ENCODE peak calls at places on chromosomes 12 and 14, in eight cellular contexts. Z is endothelial cell of umbilical vein, R is mammary epithelial cell, P is fibroblast of lung, H is PC-3, O is neural progenitor cell, E is hepatocyte, M is GM23248. W is an unnamed sample.

GRCh38 chr14:78606111-78606510 is 435.9 kb downstream of the NRXN3 start:
- DNase-seq in Z (peak; percentile 84), R (peak; percentile 1), P (peak; percentile 91), H (no peak), O (no peak), E (no peak), M (peak; percentile 93), W (no peak)

GRCh38 chr14:56417173-56417572 is 162.4 kb upstream of the TMEM260 start:
- DNase-seq in Z (no peak), R (no peak), P (peak; percentile 32), H (no peak), O (no peak), E (no peak), M (no peak), W (no peak)

GRCh38 chr12:23817345-23817744 is 132.1 kb downstream of the SOX5 start:
- DNase-seq in Z (no peak), R (no peak), P (no peak), H (no peak), O (no peak), E (no peak), M (no peak), W (no peak)

GRCh38 chr12:10618338-10618987 is 5.1 kb upstream of the MAGOHB start:
- DNase-seq in Z (peak; percentile 34), R (peak; percentile 79), P (peak; percentile 89), H (peak; percentile 85), O (no peak), E (no peak), M (peak; percentile 89), W (no peak)

GRCh38 chr14:51236314-51236713 is 3.7 kb upstream of the TMX1 start:
- DNase-seq in Z (no peak), R (peak; percentile 60), P (peak; percentile 23), H (peak; percentile 55), O (no peak), E (no peak), M (no peak), W (no peak)

GRCh38 chr14:34179723-34180122 is 228.8 kb upstream of the EGLN3 start:
- DNase-seq in Z (no peak), R (no peak), P (no peak), H (peak; percentile 35), O (no peak), E (no peak), M (no peak), W (no peak)

GRCh38 chr12:17139926-17140325 is 534.0 kb upstream of the LMO3 start:
- DNase-seq in Z (no peak), R (no peak), P (no peak), H (peak; percentile 33), O (no peak), E (peak; percentile 26), M (no peak), W (no peak)

GRCh38 chr14:73739899-73740685 is 25.9 kb upstream of the PNMA1 start:
- DNase-seq in Z (no peak), R (no peak), P (no peak), H (no peak), O (no peak), E (peak; percentile 7), M (no peak), W (no peak)

GRCh38 chr12:87425942-87426554 is 603.2 kb downstream of the C12orf50 start:
- DNase-seq in Z (no peak), R (peak; percentile 85), P (peak; percentile 47), H (peak; percentile 84), O (no peak), E (no peak), M (no peak), W (peak; percentile 2)

GRCh38 chr12:50050410-50051280 is 6.8 kb upstream of the ASIC1 start:
- DNase-seq in Z (no peak), R (no peak), P (peak; percentile 60), H (no peak), O (peak; percentile 77), E (peak; percentile 76), M (peak; percentile 75), W (peak; percentile 78)

GRCh38 chr14:73140924-73141323 is 4.6 kb downstream of the PSEN1 start:
- DNase-seq in Z (no peak), R (no peak), P (no peak), H (no peak), O (no peak), E (no peak), M (no peak), W (no peak)

GRCh38 chr12:22935501-22935900 is 310.5 kb downstream of the ETNK1 start:
- DNase-seq in Z (no peak), R (peak; percentile 48), P (no peak), H (no peak), O (no peak), E (no peak), M (peak; percentile 8), W (no peak)

GRCh38 chr14:24075485-24076301 is 4.3 kb downstream of the CPNE6 start:
- DNase-seq in Z (no peak), R (no peak), P (no peak), H (no peak), O (no peak), E (no peak), M (no peak), W (no peak)

GRCh38 chr12:51811203-51811805 is 37.2 kb downstream of the FIGNL2 start:
- DNase-seq in Z (no peak), R (no peak), P (no peak), H (peak; percentile 8), O (no peak), E (no peak), M (no peak), W (no peak)

GRCh38 chr12:58916891-58917570 is 3.3 kb downstream of the LRIG3 start:
- DNase-seq in Z (peak; percentile 82), R (peak; percentile 58), P (peak; percentile 74), H (peak; percentile 17), O (peak; percentile 38), E (peak; percentile 52), M (peak; percentile 79), W (no peak)
- H3K4me3 ChIP-seq in Z (peak overlapping the region; percentile 99), R (peak overlapping the region; percentile 88), P (peak overlapping the region; percentile 95), H (peak overlapping the region; percentile 97), O (peak overlapping the region; percentile 86), E (peak overlapping the region; percentile 72), M (peak overlapping the region; percentile 95), W (no peak overlapping the region)

GRCh38 chr12:53004178-53004577 is 2.1 kb upstream of the EIF4B start:
- DNase-seq in Z (no peak), R (no peak), P (peak; percentile 24), H (peak; percentile 66), O (peak; percentile 56), E (no peak), M (peak; percentile 45), W (peak; percentile 65)

GRCh38 chr12:53005986-53006809 is at the start of gene EIF4B:
- DNase-seq in Z (peak; percentile 100), R (peak; percentile 99), P (peak; percentile 100), H (peak; percentile 99), O (peak; percentile 100), E (peak; percentile 100), M (peak; percentile 100), W (peak; percentile 100)

GRCh38 chr12:53006810-53007742 is 820 bp downstream of the EIF4B start:
- DNase-seq in Z (peak; percentile 67), R (peak; percentile 68), P (peak; percentile 57), H (peak; percentile 72), O (peak; percentile 88), E (peak; percentile 92), M (peak; percentile 86), W (peak; percentile 89)

GRCh38 chr12:53004582-53004981 is 1.7 kb upstream of the EIF4B start:
- DNase-seq in Z (no peak), R (no peak), P (peak; percentile 12), H (no peak), O (peak; percentile 56), E (peak; percentile 39), M (peak; percentile 25), W (peak; percentile 49)

DNA sequence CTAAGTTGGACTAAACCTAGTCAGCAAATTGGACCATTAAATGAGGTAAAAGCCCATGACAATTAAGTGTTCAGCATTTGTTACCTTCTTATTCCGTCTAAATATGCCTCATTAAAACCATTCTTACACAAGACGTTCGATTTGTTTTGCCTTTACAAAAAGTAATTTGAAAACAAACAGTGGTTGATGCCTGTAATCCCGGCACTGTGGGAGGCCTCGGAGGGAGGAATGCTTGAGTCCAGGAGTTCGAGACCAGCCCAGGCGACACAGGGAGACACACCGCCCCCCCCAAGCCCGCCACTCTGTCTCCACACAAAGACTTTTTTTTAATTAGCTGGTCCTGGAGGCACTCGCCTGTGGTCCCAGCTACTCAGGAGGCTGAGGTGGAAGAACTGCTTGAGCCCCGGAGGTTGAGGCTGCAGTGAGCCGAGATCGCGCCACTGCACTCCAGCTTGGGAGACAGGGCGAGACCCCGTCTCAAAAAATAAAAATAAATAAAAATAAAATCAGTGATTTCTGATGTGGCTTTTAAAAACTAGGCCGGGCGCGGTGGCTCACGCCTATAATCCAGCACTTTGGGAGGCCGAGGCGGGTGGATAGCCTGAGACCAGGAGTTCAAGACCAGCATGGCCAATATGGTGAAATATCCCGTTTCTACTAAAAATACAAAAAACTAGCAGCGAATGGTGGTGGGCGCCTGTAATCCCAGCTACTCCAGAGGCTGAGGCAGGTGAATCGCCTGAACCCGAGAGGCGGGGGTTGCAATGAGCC is 856 bp upstream of the EIF4B start:
- DNase-seq in Z (no peak), R (no peak), P (no peak), H (no peak), O (peak; percentile 65), E (peak; percentile 23), M (peak; percentile 34), W (peak; percentile 34)
- H2AFZ ChIP-seq in Z (peak overlapping the region; percentile 59), R (peak overlapping the region; percentile 86), P (peak overlapping the region; percentile 74), H (peak overlapping the region; percentile 70), O (no peak overlapping the region), E (peak overlapping the region; percentile 17), M (peak overlapping the region; percentile 73), W (no peak overlapping the region)

DNA sequence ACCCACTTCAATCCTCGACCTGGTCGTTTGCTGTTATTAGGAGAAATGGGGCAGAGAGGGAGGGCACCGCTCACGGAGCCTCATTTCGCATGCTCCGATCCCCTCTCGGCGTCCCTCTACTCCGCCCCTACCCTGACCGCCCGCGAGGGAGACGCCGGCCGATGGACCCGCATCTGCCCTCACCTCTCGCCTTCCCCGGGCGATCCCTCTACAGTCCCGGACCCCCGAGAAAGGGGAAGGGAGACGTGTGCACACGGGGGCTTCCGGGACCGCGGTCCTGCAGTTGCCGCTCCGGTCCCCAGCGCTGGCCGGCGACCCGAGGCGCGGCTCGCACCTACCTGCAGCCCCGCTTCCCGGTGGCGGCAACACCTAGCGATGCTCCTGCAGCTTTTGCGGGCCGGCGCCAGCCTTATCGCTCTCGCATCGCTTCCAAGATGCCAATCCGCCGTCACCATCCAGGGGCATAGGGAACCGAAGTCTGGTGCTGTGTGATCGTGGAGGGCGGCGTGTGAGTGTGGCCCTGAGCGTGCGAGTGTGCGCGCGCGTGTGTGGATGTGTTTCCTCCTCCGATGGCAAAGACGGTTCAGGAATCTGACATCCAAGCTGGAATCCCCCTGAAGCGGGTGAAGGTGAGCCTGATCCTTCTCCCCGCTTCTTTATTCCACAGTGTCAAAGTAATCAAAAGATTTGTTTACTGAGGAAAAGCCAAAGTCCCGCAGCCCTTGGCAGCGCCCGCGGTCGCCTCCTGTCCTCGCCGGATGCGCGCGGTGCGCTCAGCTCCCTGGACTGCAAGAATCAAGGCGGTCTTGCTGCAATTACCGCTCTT is 69.1 kb upstream of the USP15 start:
- DNase-seq in Z (no peak), R (no peak), P (no peak), H (no peak), O (peak; percentile 57), E (peak; percentile 11), M (peak; percentile 9), W (peak; percentile 66)
- TF ChIP-seq EZH2 in Z (peak; percentile 94), R (no peak), P (peak; percentile 92), H (no peak), O (peak; percentile 84), E (peak; percentile 91), M (peak; percentile 69), W (peak; percentile 78)

DNA sequence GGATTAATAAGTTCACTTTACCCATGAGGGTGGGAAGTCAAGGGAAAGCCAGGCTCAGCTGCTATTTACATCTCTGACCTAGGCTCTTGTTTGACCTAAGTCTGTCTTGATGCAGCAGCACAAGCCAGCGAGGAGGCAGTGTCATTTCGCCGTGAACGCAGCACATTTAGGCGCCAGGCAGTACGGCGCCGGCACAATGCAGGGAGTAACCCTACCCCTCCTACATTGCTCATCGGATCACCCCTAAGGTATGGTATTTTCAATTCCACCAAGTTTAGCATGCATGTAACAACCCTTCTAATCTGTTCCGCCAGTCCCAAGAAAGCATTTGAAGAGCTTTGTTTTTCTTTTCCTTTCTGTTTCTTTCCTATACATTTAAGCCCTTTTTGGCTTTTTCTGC is 81.2 kb downstream of the PCNX1 start:
- DNase-seq in Z (no peak), R (no peak), P (peak; percentile 28), H (peak; percentile 43), O (peak; percentile 8), E (no peak), M (no peak), W (peak; percentile 42)
- H3K4me3 ChIP-seq in Z (no peak overlapping the region), R (no peak overlapping the region), P (no peak overlapping the region), H (peak overlapping the region; percentile 50), O (no peak overlapping the region), E (no peak overlapping the region), M (no peak overlapping the region), W (no peak overlapping the region)

W was measured in GM23338.